ENCODE peak calls at places on chromosome 10, in nine cellular contexts. One of them, this sample, is unnamed.

GRCh38 chr10:110420401-110421193 is 77.1 kb upstream of the DUSP5 start:
- DNase-seq in spleen: no peak
- DNase-seq in AG09309: no peak
- DNase-seq in ELF-1: no peak
- DNase-seq in stimulated activated CD4-positive, alpha-beta T cell treated with anti-CD3 and anti-CD28 coated beads, Interleukin-2, amount 100 ng/mL, for 24 hours: no peak
- DNase-seq in AG10803: peak
- DNase-seq in Kasumi-1: no peak
- DNase-seq in NCI-H748 treated with DMSO at 0.1 percent for 48 hours: no peak
- DNase-seq in posterior vena cava: no peak
- DNase-seq in this sample: no peak

GRCh38 chr10:99788598-99789259 is 6.3 kb downstream of the ABCC2 start:
- DNase-seq in Kasumi-1: no peak
- DNase-seq in spleen: no peak
- DNase-seq in NCI-H748 treated with DMSO at 0.1 percent for 48 hours: no peak
- DNase-seq in posterior vena cava: no peak
- DNase-seq in AG10803: peak
- DNase-seq in stimulated activated CD4-positive, alpha-beta T cell treated with anti-CD3 and anti-CD28 coated beads, Interleukin-2, amount 100 ng/mL, for 24 hours: no peak
- DNase-seq in AG09309: peak
- DNase-seq in ELF-1: no peak
- DNase-seq in this sample: no peak

GRCh38 chr10:86786368-86786767 is 29.9 kb downstream of the BMPR1A start:
- DNase-seq in AG10803: no peak
- DNase-seq in posterior vena cava: no peak
- DNase-seq in AG09309: no peak
- DNase-seq in NCI-H748 treated with DMSO at 0.1 percent for 48 hours: no peak
- DNase-seq in Kasumi-1: no peak
- DNase-seq in stimulated activated CD4-positive, alpha-beta T cell treated with anti-CD3 and anti-CD28 coated beads, Interleukin-2, amount 100 ng/mL, for 24 hours: no peak
- DNase-seq in spleen: no peak
- DNase-seq in ELF-1: peak
- DNase-seq in this sample: no peak

GRCh38 chr10:71241114-71241898 is 28.9 kb downstream of the UNC5B start:
- DNase-seq in AG09309: no peak
- DNase-seq in Kasumi-1: no peak
- DNase-seq in stimulated activated CD4-positive, alpha-beta T cell treated with anti-CD3 and anti-CD28 coated beads, Interleukin-2, amount 100 ng/mL, for 24 hours: no peak
- DNase-seq in spleen: no peak
- DNase-seq in NCI-H748 treated with DMSO at 0.1 percent for 48 hours: no peak
- DNase-seq in posterior vena cava: no peak
- DNase-seq in AG10803: peak
- DNase-seq in ELF-1: no peak
- DNase-seq in this sample: no peak

GRCh38 chr10:33799281-33799943 is 464.9 kb upstream of the NRP1 start:
- DNase-seq in ELF-1: peak
- DNase-seq in AG09309: no peak
- DNase-seq in AG10803: no peak
- DNase-seq in spleen: no peak
- DNase-seq in posterior vena cava: no peak
- DNase-seq in NCI-H748 treated with DMSO at 0.1 percent for 48 hours: no peak
- DNase-seq in Kasumi-1: no peak
- DNase-seq in stimulated activated CD4-positive, alpha-beta T cell treated with anti-CD3 and anti-CD28 coated beads, Interleukin-2, amount 100 ng/mL, for 24 hours: no peak
- DNase-seq in this sample: no peak

GRCh38 chr10:63707254-63707910 is 186.2 kb downstream of the REEP3 start:
- DNase-seq in AG10803: peak
- DNase-seq in NCI-H748 treated with DMSO at 0.1 percent for 48 hours: no peak
- DNase-seq in spleen: no peak
- DNase-seq in AG09309: peak
- DNase-seq in posterior vena cava: no peak
- DNase-seq in ELF-1: no peak
- DNase-seq in Kasumi-1: peak
- DNase-seq in stimulated activated CD4-positive, alpha-beta T cell treated with anti-CD3 and anti-CD28 coated beads, Interleukin-2, amount 100 ng/mL, for 24 hours: no peak
- DNase-seq in this sample: no peak

GRCh38 chr10:124741281-124741921 is 2.8 kb downstream of the FAM53B start:
- DNase-seq in spleen: peak
- DNase-seq in stimulated activated CD4-positive, alpha-beta T cell treated with anti-CD3 and anti-CD28 coated beads, Interleukin-2, amount 100 ng/mL, for 24 hours: peak
- DNase-seq in Kasumi-1: peak
- DNase-seq in NCI-H748 treated with DMSO at 0.1 percent for 48 hours: peak
- DNase-seq in posterior vena cava: peak
- DNase-seq in AG10803: peak
- DNase-seq in AG09309: no peak
- DNase-seq in ELF-1: peak
- DNase-seq in this sample: peak

GRCh38 chr10:124690971-124691370 is 53.2 kb downstream of the FAM53B start:
- DNase-seq in stimulated activated CD4-positive, alpha-beta T cell treated with anti-CD3 and anti-CD28 coated beads, Interleukin-2, amount 100 ng/mL, for 24 hours: no peak
- DNase-seq in spleen: no peak
- DNase-seq in AG10803: no peak
- DNase-seq in AG09309: no peak
- DNase-seq in ELF-1: no peak
- DNase-seq in NCI-H748 treated with DMSO at 0.1 percent for 48 hours: peak
- DNase-seq in posterior vena cava: no peak
- DNase-seq in Kasumi-1: no peak
- DNase-seq in this sample: no peak

GRCh38 chr10:108902491-108903250 is 1020.6 kb downstream of the XPNPEP1 start:
- DNase-seq in stimulated activated CD4-positive, alpha-beta T cell treated with anti-CD3 and anti-CD28 coated beads, Interleukin-2, amount 100 ng/mL, for 24 hours: no peak
- DNase-seq in ELF-1: no peak
- DNase-seq in AG10803: no peak
- DNase-seq in spleen: no peak
- DNase-seq in AG09309: no peak
- DNase-seq in Kasumi-1: no peak
- DNase-seq in posterior vena cava: no peak
- DNase-seq in NCI-H748 treated with DMSO at 0.1 percent for 48 hours: no peak
- DNase-seq in this sample: no peak

GRCh38 chr10:112958275-112958995 is 8.4 kb downstream of the TCF7L2 start:
- DNase-seq in ELF-1: no peak
- DNase-seq in Kasumi-1: no peak
- DNase-seq in posterior vena cava: no peak
- DNase-seq in AG10803: peak
- DNase-seq in NCI-H748 treated with DMSO at 0.1 percent for 48 hours: no peak
- DNase-seq in stimulated activated CD4-positive, alpha-beta T cell treated with anti-CD3 and anti-CD28 coated beads, Interleukin-2, amount 100 ng/mL, for 24 hours: no peak
- DNase-seq in spleen: no peak
- DNase-seq in AG09309: peak
- DNase-seq in this sample: no peak

GRCh38 chr10:125629758-125630376 is 53.1 kb downstream of the TEX36 start:
- DNase-seq in AG10803: peak
- DNase-seq in AG09309: no peak
- DNase-seq in posterior vena cava: no peak
- DNase-seq in NCI-H748 treated with DMSO at 0.1 percent for 48 hours: peak
- DNase-seq in Kasumi-1: peak
- DNase-seq in stimulated activated CD4-positive, alpha-beta T cell treated with anti-CD3 and anti-CD28 coated beads, Interleukin-2, amount 100 ng/mL, for 24 hours: no peak
- DNase-seq in spleen: no peak
- DNase-seq in ELF-1: no peak
- DNase-seq in this sample: no peak

GRCh38 chr10:49162063-49162462 is 26.1 kb downstream of the TMEM273 start:
- DNase-seq in AG09309: no peak
- DNase-seq in stimulated activated CD4-positive, alpha-beta T cell treated with anti-CD3 and anti-CD28 coated beads, Interleukin-2, amount 100 ng/mL, for 24 hours: no peak
- DNase-seq in ELF-1: no peak
- DNase-seq in posterior vena cava: no peak
- DNase-seq in spleen: no peak
- DNase-seq in NCI-H748 treated with DMSO at 0.1 percent for 48 hours: no peak
- DNase-seq in Kasumi-1: no peak
- DNase-seq in AG10803: no peak
- DNase-seq in this sample: peak

GRCh38 chr10:84267503-84268126 is 22.8 kb downstream of the RGR start:
- DNase-seq in AG09309: peak
- DNase-seq in AG10803: peak
- DNase-seq in ELF-1: peak
- DNase-seq in NCI-H748 treated with DMSO at 0.1 percent for 48 hours: peak
- DNase-seq in posterior vena cava: no peak
- DNase-seq in spleen: no peak
- DNase-seq in Kasumi-1: peak
- DNase-seq in stimulated activated CD4-positive, alpha-beta T cell treated with anti-CD3 and anti-CD28 coated beads, Interleukin-2, amount 100 ng/mL, for 24 hours: peak
- DNase-seq in this sample: peak

GRCh38 chr10:20975236-20975635 is 78.1 kb upstream of the NEBL start:
- DNase-seq in AG10803: no peak
- DNase-seq in AG09309: no peak
- DNase-seq in NCI-H748 treated with DMSO at 0.1 percent for 48 hours: no peak
- DNase-seq in posterior vena cava: no peak
- DNase-seq in stimulated activated CD4-positive, alpha-beta T cell treated with anti-CD3 and anti-CD28 coated beads, Interleukin-2, amount 100 ng/mL, for 24 hours: no peak
- DNase-seq in ELF-1: no peak
- DNase-seq in Kasumi-1: no peak
- DNase-seq in spleen: no peak
- DNase-seq in this sample: no peak

GRCh38 chr10:75265856-75266255 is 30.1 kb upstream of the COMTD1 start:
- DNase-seq in spleen: no peak
- DNase-seq in NCI-H748 treated with DMSO at 0.1 percent for 48 hours: no peak
- DNase-seq in ELF-1: no peak
- DNase-seq in stimulated activated CD4-positive, alpha-beta T cell treated with anti-CD3 and anti-CD28 coated beads, Interleukin-2, amount 100 ng/mL, for 24 hours: no peak
- DNase-seq in AG10803: no peak
- DNase-seq in Kasumi-1: no peak
- DNase-seq in AG09309: no peak
- DNase-seq in posterior vena cava: no peak
- DNase-seq in this sample: no peak

GRCh38 chr10:59839576-59839975 is 66.8 kb downstream of the CCDC6 start:
- DNase-seq in posterior vena cava: no peak
- DNase-seq in AG10803: peak
- DNase-seq in spleen: no peak
- DNase-seq in ELF-1: no peak
- DNase-seq in stimulated activated CD4-positive, alpha-beta T cell treated with anti-CD3 and anti-CD28 coated beads, Interleukin-2, amount 100 ng/mL, for 24 hours: no peak
- DNase-seq in Kasumi-1: peak
- DNase-seq in AG09309: peak
- DNase-seq in NCI-H748 treated with DMSO at 0.1 percent for 48 hours: no peak
- DNase-seq in this sample: no peak

GRCh38 chr10:104456817-104457657 is 103.4 kb downstream of the CFAP58 start:
- DNase-seq in ELF-1: no peak
- DNase-seq in AG10803: no peak
- DNase-seq in posterior vena cava: no peak
- DNase-seq in stimulated activated CD4-positive, alpha-beta T cell treated with anti-CD3 and anti-CD28 coated beads, Interleukin-2, amount 100 ng/mL, for 24 hours: no peak
- DNase-seq in Kasumi-1: no peak
- DNase-seq in spleen: no peak
- DNase-seq in NCI-H748 treated with DMSO at 0.1 percent for 48 hours: no peak
- DNase-seq in AG09309: no peak
- DNase-seq in this sample: no peak

GRCh38 chr10:124560377-124560776 is 98.8 kb downstream of the LHPP start:
- DNase-seq in AG09309: peak
- DNase-seq in stimulated activated CD4-positive, alpha-beta T cell treated with anti-CD3 and anti-CD28 coated beads, Interleukin-2, amount 100 ng/mL, for 24 hours: no peak
- DNase-seq in ELF-1: no peak
- DNase-seq in spleen: peak
- DNase-seq in NCI-H748 treated with DMSO at 0.1 percent for 48 hours: no peak
- DNase-seq in AG10803: peak
- DNase-seq in posterior vena cava: peak
- DNase-seq in Kasumi-1: peak
- DNase-seq in this sample: no peak